ENCODE peak calls at places on chromosomes 13 and 19, in seven cellular contexts. One of them, this sample, is unnamed.

GRCh38 chr13:64723735-64724134 is 2506.4 kb downstream of the PCDH9 start:
- DNase-seq in amygdala: no peak
- DNase-seq in head of caudate nucleus: no peak
- DNase-seq in OCI-LY7: no peak
- DNase-seq in COR-L47: no peak
- DNase-seq in activated gamma-delta T cell treated with anti-CD3 and anti-CD28 coated beads, Interleukin-2, amount 50 U/mL, for 16 hours: no peak
- DNase-seq in activated effector memory CD4-positive, alpha-beta T cell treated with anti-CD3 and anti-CD28 coated beads, Interleukin-2, amount 50 U/mL, for 16 hours: no peak
- DNase-seq in this sample: peak; percentile 27

GRCh38 chr19:49324801-49325491 is at the start of gene SLC6A16:
- DNase-seq in amygdala: no peak
- DNase-seq in head of caudate nucleus: no peak
- DNase-seq in OCI-LY7: no peak
- DNase-seq in COR-L47: no peak
- DNase-seq in activated gamma-delta T cell treated with anti-CD3 and anti-CD28 coated beads, Interleukin-2, amount 50 U/mL, for 16 hours: no peak
- DNase-seq in activated effector memory CD4-positive, alpha-beta T cell treated with anti-CD3 and anti-CD28 coated beads, Interleukin-2, amount 50 U/mL, for 16 hours: peak; percentile 54
- DNase-seq in this sample: no peak

GRCh38 chr19:4745986-4746385 is 22.3 kb upstream of the DPP9 start:
- DNase-seq in amygdala: no peak
- DNase-seq in head of caudate nucleus: no peak
- DNase-seq in OCI-LY7: no peak
- DNase-seq in COR-L47: no peak
- DNase-seq in activated gamma-delta T cell treated with anti-CD3 and anti-CD28 coated beads, Interleukin-2, amount 50 U/mL, for 16 hours: no peak
- DNase-seq in activated effector memory CD4-positive, alpha-beta T cell treated with anti-CD3 and anti-CD28 coated beads, Interleukin-2, amount 50 U/mL, for 16 hours: no peak
- DNase-seq in this sample: no peak

GRCh38 chr19:492091-492531 is 4.2 kb upstream of the MADCAM1 start:
- DNase-seq in amygdala: no peak
- DNase-seq in head of caudate nucleus: no peak
- DNase-seq in OCI-LY7: peak; percentile 53
- DNase-seq in COR-L47: no peak
- DNase-seq in activated gamma-delta T cell treated with anti-CD3 and anti-CD28 coated beads, Interleukin-2, amount 50 U/mL, for 16 hours: no peak
- DNase-seq in activated effector memory CD4-positive, alpha-beta T cell treated with anti-CD3 and anti-CD28 coated beads, Interleukin-2, amount 50 U/mL, for 16 hours: peak; percentile 85
- DNase-seq in this sample: no peak

GRCh38 chr19:51107406-51108065 is 673 bp downstream of the CTU1 start:
- DNase-seq in amygdala: no peak
- DNase-seq in head of caudate nucleus: peak; percentile 6
- DNase-seq in OCI-LY7: peak; percentile 29
- DNase-seq in COR-L47: peak; percentile 8
- DNase-seq in activated gamma-delta T cell treated with anti-CD3 and anti-CD28 coated beads, Interleukin-2, amount 50 U/mL, for 16 hours: no peak
- DNase-seq in activated effector memory CD4-positive, alpha-beta T cell treated with anti-CD3 and anti-CD28 coated beads, Interleukin-2, amount 50 U/mL, for 16 hours: no peak
- DNase-seq in this sample: no peak

GRCh38 chr13:32548837-32549236 is 10.2 kb upstream of the N4BP2L2 start:
- DNase-seq in amygdala: no peak
- DNase-seq in head of caudate nucleus: no peak
- DNase-seq in OCI-LY7: no peak
- DNase-seq in COR-L47: no peak
- DNase-seq in activated gamma-delta T cell treated with anti-CD3 and anti-CD28 coated beads, Interleukin-2, amount 50 U/mL, for 16 hours: no peak
- DNase-seq in activated effector memory CD4-positive, alpha-beta T cell treated with anti-CD3 and anti-CD28 coated beads, Interleukin-2, amount 50 U/mL, for 16 hours: no peak
- DNase-seq in this sample: no peak

GRCh38 chr19:13255041-13255718 is 105.0 kb downstream of the IER2 start:
- DNase-seq in amygdala: no peak
- DNase-seq in head of caudate nucleus: no peak
- DNase-seq in OCI-LY7: no peak
- DNase-seq in COR-L47: no peak
- DNase-seq in activated gamma-delta T cell treated with anti-CD3 and anti-CD28 coated beads, Interleukin-2, amount 50 U/mL, for 16 hours: no peak
- DNase-seq in activated effector memory CD4-positive, alpha-beta T cell treated with anti-CD3 and anti-CD28 coated beads, Interleukin-2, amount 50 U/mL, for 16 hours: no peak
- DNase-seq in this sample: no peak

GRCh38 chr19:24033962-24034342 is 53.0 kb upstream of the ZNF254 start:
- DNase-seq in amygdala: peak; percentile 60
- DNase-seq in head of caudate nucleus: peak; percentile 34
- DNase-seq in OCI-LY7: peak; percentile 29
- DNase-seq in COR-L47: peak; percentile 23
- DNase-seq in activated gamma-delta T cell treated with anti-CD3 and anti-CD28 coated beads, Interleukin-2, amount 50 U/mL, for 16 hours: peak; percentile 1
- DNase-seq in activated effector memory CD4-positive, alpha-beta T cell treated with anti-CD3 and anti-CD28 coated beads, Interleukin-2, amount 50 U/mL, for 16 hours: no peak
- DNase-seq in this sample: peak; percentile 66

GRCh38 chr13:106772202-106772601 is 204.3 kb upstream of the ARGLU1 start:
- DNase-seq in amygdala: no peak
- DNase-seq in head of caudate nucleus: no peak
- DNase-seq in OCI-LY7: no peak
- DNase-seq in COR-L47: no peak
- DNase-seq in activated gamma-delta T cell treated with anti-CD3 and anti-CD28 coated beads, Interleukin-2, amount 50 U/mL, for 16 hours: no peak
- DNase-seq in activated effector memory CD4-positive, alpha-beta T cell treated with anti-CD3 and anti-CD28 coated beads, Interleukin-2, amount 50 U/mL, for 16 hours: no peak
- DNase-seq in this sample: no peak

GRCh38 chr13:48840366-48840765 is 135.3 kb upstream of the FNDC3A start:
- DNase-seq in amygdala: no peak
- DNase-seq in head of caudate nucleus: no peak
- DNase-seq in OCI-LY7: no peak
- DNase-seq in COR-L47: no peak
- DNase-seq in activated gamma-delta T cell treated with anti-CD3 and anti-CD28 coated beads, Interleukin-2, amount 50 U/mL, for 16 hours: no peak
- DNase-seq in activated effector memory CD4-positive, alpha-beta T cell treated with anti-CD3 and anti-CD28 coated beads, Interleukin-2, amount 50 U/mL, for 16 hours: no peak
- DNase-seq in this sample: no peak

GRCh38 chr13:98672947-98673545 is 79.4 kb downstream of the SLC15A1 start:
- DNase-seq in amygdala: peak; percentile 15
- DNase-seq in head of caudate nucleus: peak; percentile 43
- DNase-seq in OCI-LY7: peak; percentile 56
- DNase-seq in COR-L47: peak; percentile 50
- DNase-seq in activated gamma-delta T cell treated with anti-CD3 and anti-CD28 coated beads, Interleukin-2, amount 50 U/mL, for 16 hours: peak; percentile 23
- DNase-seq in activated effector memory CD4-positive, alpha-beta T cell treated with anti-CD3 and anti-CD28 coated beads, Interleukin-2, amount 50 U/mL, for 16 hours: peak; percentile 75
- DNase-seq in this sample: peak; percentile 58

GRCh38 chr13:113550453-113550852 is 34.1 kb upstream of the TFDP1 start:
- DNase-seq in amygdala: no peak
- DNase-seq in head of caudate nucleus: no peak
- DNase-seq in OCI-LY7: no peak
- DNase-seq in COR-L47: no peak
- DNase-seq in activated gamma-delta T cell treated with anti-CD3 and anti-CD28 coated beads, Interleukin-2, amount 50 U/mL, for 16 hours: no peak
- DNase-seq in activated effector memory CD4-positive, alpha-beta T cell treated with anti-CD3 and anti-CD28 coated beads, Interleukin-2, amount 50 U/mL, for 16 hours: peak; percentile 50
- DNase-seq in this sample: no peak

GRCh38 chr13:86870388-86870966 is 800.7 kb upstream of the SLITRK5 start:
- DNase-seq in amygdala: no peak
- DNase-seq in head of caudate nucleus: no peak
- DNase-seq in OCI-LY7: peak; percentile 37
- DNase-seq in COR-L47: no peak
- DNase-seq in activated gamma-delta T cell treated with anti-CD3 and anti-CD28 coated beads, Interleukin-2, amount 50 U/mL, for 16 hours: no peak
- DNase-seq in activated effector memory CD4-positive, alpha-beta T cell treated with anti-CD3 and anti-CD28 coated beads, Interleukin-2, amount 50 U/mL, for 16 hours: no peak
- DNase-seq in this sample: peak; percentile 4

GRCh38 chr19:55519461-55520311 is 17.2 kb downstream of the SBK2 start:
- DNase-seq in amygdala: no peak
- DNase-seq in head of caudate nucleus: no peak
- DNase-seq in OCI-LY7: no peak
- DNase-seq in COR-L47: no peak
- DNase-seq in activated gamma-delta T cell treated with anti-CD3 and anti-CD28 coated beads, Interleukin-2, amount 50 U/mL, for 16 hours: no peak
- DNase-seq in activated effector memory CD4-positive, alpha-beta T cell treated with anti-CD3 and anti-CD28 coated beads, Interleukin-2, amount 50 U/mL, for 16 hours: no peak
- DNase-seq in this sample: peak; percentile 76

GRCh38 chr19:32186542-32187330 is 158.7 kb upstream of the ZNF507 start:
- DNase-seq in amygdala: no peak
- DNase-seq in head of caudate nucleus: no peak
- DNase-seq in OCI-LY7: no peak
- DNase-seq in COR-L47: no peak
- DNase-seq in activated gamma-delta T cell treated with anti-CD3 and anti-CD28 coated beads, Interleukin-2, amount 50 U/mL, for 16 hours: no peak
- DNase-seq in activated effector memory CD4-positive, alpha-beta T cell treated with anti-CD3 and anti-CD28 coated beads, Interleukin-2, amount 50 U/mL, for 16 hours: no peak
- DNase-seq in this sample: no peak

GRCh38 chr19:18883530-18884304 is 12.2 kb downstream of the CERS1 start:
- DNase-seq in amygdala: no peak
- DNase-seq in head of caudate nucleus: no peak
- DNase-seq in OCI-LY7: no peak
- DNase-seq in COR-L47: no peak
- DNase-seq in activated gamma-delta T cell treated with anti-CD3 and anti-CD28 coated beads, Interleukin-2, amount 50 U/mL, for 16 hours: no peak
- DNase-seq in activated effector memory CD4-positive, alpha-beta T cell treated with anti-CD3 and anti-CD28 coated beads, Interleukin-2, amount 50 U/mL, for 16 hours: no peak
- DNase-seq in this sample: no peak

GRCh38 chr13:71525004-71525403 is 342.0 kb downstream of the DACH1 start:
- DNase-seq in amygdala: no peak
- DNase-seq in head of caudate nucleus: no peak
- DNase-seq in OCI-LY7: no peak
- DNase-seq in COR-L47: no peak
- DNase-seq in activated gamma-delta T cell treated with anti-CD3 and anti-CD28 coated beads, Interleukin-2, amount 50 U/mL, for 16 hours: no peak
- DNase-seq in activated effector memory CD4-positive, alpha-beta T cell treated with anti-CD3 and anti-CD28 coated beads, Interleukin-2, amount 50 U/mL, for 16 hours: no peak
- DNase-seq in this sample: no peak

GRCh38 chr13:102922184-102922583 is 76.4 kb downstream of the ERCC5 start:
- DNase-seq in amygdala: no peak
- DNase-seq in head of caudate nucleus: no peak
- DNase-seq in OCI-LY7: no peak
- DNase-seq in COR-L47: no peak
- DNase-seq in activated gamma-delta T cell treated with anti-CD3 and anti-CD28 coated beads, Interleukin-2, amount 50 U/mL, for 16 hours: no peak
- DNase-seq in activated effector memory CD4-positive, alpha-beta T cell treated with anti-CD3 and anti-CD28 coated beads, Interleukin-2, amount 50 U/mL, for 16 hours: no peak
- DNase-seq in this sample: no peak

GRCh38 chr13:74306496-74306895 is 172.3 kb upstream of the KLF12 start:
- DNase-seq in amygdala: no peak
- DNase-seq in head of caudate nucleus: no peak
- DNase-seq in OCI-LY7: no peak
- DNase-seq in COR-L47: peak; percentile 55
- DNase-seq in activated gamma-delta T cell treated with anti-CD3 and anti-CD28 coated beads, Interleukin-2, amount 50 U/mL, for 16 hours: no peak
- DNase-seq in activated effector memory CD4-positive, alpha-beta T cell treated with anti-CD3 and anti-CD28 coated beads, Interleukin-2, amount 50 U/mL, for 16 hours: no peak
- DNase-seq in this sample: peak; percentile 82

GRCh38 chr19:15223649-15224371 is 8.4 kb downstream of the EPHX3 start:
- DNase-seq in amygdala: peak; percentile 68
- DNase-seq in head of caudate nucleus: no peak
- DNase-seq in OCI-LY7: no peak
- DNase-seq in COR-L47: no peak
- DNase-seq in activated gamma-delta T cell treated with anti-CD3 and anti-CD28 coated beads, Interleukin-2, amount 50 U/mL, for 16 hours: no peak
- DNase-seq in activated effector memory CD4-positive, alpha-beta T cell treated with anti-CD3 and anti-CD28 coated beads, Interleukin-2, amount 50 U/mL, for 16 hours: no peak
- DNase-seq in this sample: peak; percentile 33

GRCh38 chr13:99347911-99348451 is 40.8 kb upstream of the GPR183 start:
- DNase-seq in amygdala: no peak
- DNase-seq in head of caudate nucleus: no peak
- DNase-seq in OCI-LY7: no peak
- DNase-seq in COR-L47: no peak
- DNase-seq in activated gamma-delta T cell treated with anti-CD3 and anti-CD28 coated beads, Interleukin-2, amount 50 U/mL, for 16 hours: no peak
- DNase-seq in activated effector memory CD4-positive, alpha-beta T cell treated with anti-CD3 and anti-CD28 coated beads, Interleukin-2, amount 50 U/mL, for 16 hours: no peak
- DNase-seq in this sample: no peak

GRCh38 chr19:35347930-35348298 is 212 bp downstream of the FFAR1 start:
- DNase-seq in amygdala: no peak
- DNase-seq in head of caudate nucleus: no peak
- DNase-seq in OCI-LY7: no peak
- DNase-seq in COR-L47: no peak
- DNase-seq in activated gamma-delta T cell treated with anti-CD3 and anti-CD28 coated beads, Interleukin-2, amount 50 U/mL, for 16 hours: no peak
- DNase-seq in activated effector memory CD4-positive, alpha-beta T cell treated with anti-CD3 and anti-CD28 coated beads, Interleukin-2, amount 50 U/mL, for 16 hours: no peak
- DNase-seq in this sample: no peak

GRCh38 chr19:50387176-50387867 is 3.2 kb downstream of the POLD1 start:
- DNase-seq in amygdala: no peak
- DNase-seq in head of caudate nucleus: no peak
- DNase-seq in OCI-LY7: no peak
- DNase-seq in COR-L47: no peak
- DNase-seq in activated gamma-delta T cell treated with anti-CD3 and anti-CD28 coated beads, Interleukin-2, amount 50 U/mL, for 16 hours: no peak
- DNase-seq in activated effector memory CD4-positive, alpha-beta T cell treated with anti-CD3 and anti-CD28 coated beads, Interleukin-2, amount 50 U/mL, for 16 hours: no peak
- DNase-seq in this sample: no peak

GRCh38 chr19:39093761-39094160 is 9.6 kb downstream of the ACP7 start:
- DNase-seq in amygdala: no peak
- DNase-seq in head of caudate nucleus: no peak
- DNase-seq in OCI-LY7: no peak
- DNase-seq in COR-L47: no peak
- DNase-seq in activated gamma-delta T cell treated with anti-CD3 and anti-CD28 coated beads, Interleukin-2, amount 50 U/mL, for 16 hours: no peak
- DNase-seq in activated effector memory CD4-positive, alpha-beta T cell treated with anti-CD3 and anti-CD28 coated beads, Interleukin-2, amount 50 U/mL, for 16 hours: no peak
- DNase-seq in this sample: peak; percentile 73

GRCh38 chr19:19421326-19421725 is 15.9 kb downstream of the GATAD2A start:
- DNase-seq in amygdala: no peak
- DNase-seq in head of caudate nucleus: no peak
- DNase-seq in OCI-LY7: no peak
- DNase-seq in COR-L47: no peak
- DNase-seq in activated gamma-delta T cell treated with anti-CD3 and anti-CD28 coated beads, Interleukin-2, amount 50 U/mL, for 16 hours: no peak
- DNase-seq in activated effector memory CD4-positive, alpha-beta T cell treated with anti-CD3 and anti-CD28 coated beads, Interleukin-2, amount 50 U/mL, for 16 hours: no peak
- DNase-seq in this sample: no peak

GRCh38 chr13:79501538-79502232 is 20.7 kb downstream of the NDFIP2 start:
- DNase-seq in amygdala: no peak
- DNase-seq in head of caudate nucleus: no peak
- DNase-seq in OCI-LY7: no peak
- DNase-seq in COR-L47: no peak
- DNase-seq in activated gamma-delta T cell treated with anti-CD3 and anti-CD28 coated beads, Interleukin-2, amount 50 U/mL, for 16 hours: no peak
- DNase-seq in activated effector memory CD4-positive, alpha-beta T cell treated with anti-CD3 and anti-CD28 coated beads, Interleukin-2, amount 50 U/mL, for 16 hours: no peak
- DNase-seq in this sample: no peak

GRCh38 chr13:74289861-74290260 is 155.7 kb upstream of the KLF12 start:
- DNase-seq in amygdala: no peak
- DNase-seq in head of caudate nucleus: no peak
- DNase-seq in OCI-LY7: no peak
- DNase-seq in COR-L47: peak; percentile 48
- DNase-seq in activated gamma-delta T cell treated with anti-CD3 and anti-CD28 coated beads, Interleukin-2, amount 50 U/mL, for 16 hours: no peak
- DNase-seq in activated effector memory CD4-positive, alpha-beta T cell treated with anti-CD3 and anti-CD28 coated beads, Interleukin-2, amount 50 U/mL, for 16 hours: no peak
- DNase-seq in this sample: no peak

GRCh38 chr13:111534646-111535461 is 214.4 kb downstream of the TEX29 start:
- DNase-seq in amygdala: no peak
- DNase-seq in head of caudate nucleus: no peak
- DNase-seq in OCI-LY7: no peak
- DNase-seq in COR-L47: no peak
- DNase-seq in activated gamma-delta T cell treated with anti-CD3 and anti-CD28 coated beads, Interleukin-2, amount 50 U/mL, for 16 hours: no peak
- DNase-seq in activated effector memory CD4-positive, alpha-beta T cell treated with anti-CD3 and anti-CD28 coated beads, Interleukin-2, amount 50 U/mL, for 16 hours: no peak
- DNase-seq in this sample: no peak

GRCh38 chr13:20998649-20999415 is 62.6 kb downstream of the LATS2 start:
- DNase-seq in amygdala: no peak
- DNase-seq in head of caudate nucleus: no peak
- DNase-seq in OCI-LY7: no peak
- DNase-seq in COR-L47: no peak
- DNase-seq in activated gamma-delta T cell treated with anti-CD3 and anti-CD28 coated beads, Interleukin-2, amount 50 U/mL, for 16 hours: no peak
- DNase-seq in activated effector memory CD4-positive, alpha-beta T cell treated with anti-CD3 and anti-CD28 coated beads, Interleukin-2, amount 50 U/mL, for 16 hours: no peak
- DNase-seq in this sample: no peak

This sample was measured in fibroblast of gingiva.